ENCODE peak calls at places on chromosome 19, in eight cellular contexts. U is heart right ventricle, F is PC-9, G is gastrocnemius medialis, W is spleen, H is transverse colon, B is breast epithelium, N is left ventricle myocardium inferior. A is an unnamed sample. For H3K4me1, the result is how much of the 10 kb centered on the place peaks cover.

GRCh38 chr19:28636706-28637105 is 576.2 kb downstream of the UQCRFS1 start:
- DNase-seq in H (no peak), F (no peak), B (no peak), W (no peak), U (no peak), G (no peak), N (no peak), A (no peak)

GRCh38 chr19:38433268-38433733 is at the start of gene RYR1:
- DNase-seq in G (peak), B (peak), U (peak), H (peak), N (peak), W (peak), F (peak), A (no peak)

GRCh38 chr19:33477781-33478180 is 43.8 kb downstream of the PEPD start:
- DNase-seq in H (no peak), W (peak), G (no peak), F (no peak), B (no peak), U (no peak), N (no peak), A (no peak)

GRCh38 chr19:53960886-53961285 is 1.9 kb upstream of the CACNG8 start:
- DNase-seq in G (no peak), B (no peak), N (no peak), F (no peak), U (no peak), W (no peak), H (no peak), A (no peak)

GRCh38 chr19:10430505-10431253 is 10.3 kb downstream of the PDE4A start:
- DNase-seq in W (peak), G (no peak), B (no peak), F (no peak), U (peak), N (peak), H (peak), A (no peak)

GRCh38 chr19:38079926-38080380 is 144.1 kb downstream of the DPF1 start:
- DNase-seq in F (peak), B (no peak), H (no peak), W (no peak), N (no peak), G (no peak), U (no peak), A (peak)

GRCh38 chr19:11155373-11156120 is at the start of gene SPC24:
- DNase-seq in N (peak), W (peak), G (peak), F (peak), H (peak), B (peak), U (peak), A (peak)

GRCh38 chr19:7442423-7442822 is 46.4 kb downstream of the PEX11G start:
- DNase-seq in G (no peak), H (no peak), F (no peak), U (no peak), B (no peak), W (no peak), N (peak), A (no peak)

GRCh38 chr19:43148233-43148632 is 38.1 kb downstream of the PSG5 start:
- DNase-seq in W (no peak), N (no peak), B (peak), H (no peak), U (no peak), F (no peak), G (no peak), A (peak)

GRCh38 chr19:33395561-33396550 is 22.3 kb downstream of the CEBPG start:
- DNase-seq in U (peak), H (no peak), G (no peak), W (peak), N (peak), F (no peak), B (no peak), A (no peak)

GRCh38 chr19:40687525-40688016 is 2.9 kb downstream of the NUMBL start:
- DNase-seq in U (peak), N (peak), H (peak), W (peak), F (no peak), G (peak), B (no peak), A (no peak)

GRCh38 chr19:6730153-6730804 is 7.1 kb downstream of the GPR108 start:
- DNase-seq in H (peak), U (no peak), N (no peak), G (no peak), B (no peak), F (no peak), W (no peak), A (no peak)

GRCh38 chr19:40143612-40144011 is 47.6 kb upstream of the MAP3K10 start:
- DNase-seq in B (no peak), W (peak), F (no peak), G (no peak), U (peak), H (peak), N (peak), A (no peak)

GRCh38 chr19:2491130-2491801 is 15.3 kb downstream of the GADD45B start:
- DNase-seq in G (peak), B (peak), W (peak), U (no peak), F (peak), N (no peak), H (peak), A (peak)

GRCh38 chr19:50490411-50490811 is 13.8 kb upstream of the GARIN5A start:
- DNase-seq in N (no peak), B (no peak), U (no peak), H (no peak), F (no peak), W (peak), G (no peak), A (no peak)

GRCh38 chr19:10189631-10190425 is 4.9 kb downstream of the DNMT1 start:
- DNase-seq in G (no peak), W (no peak), H (no peak), U (no peak), B (no peak), F (no peak), N (no peak), A (no peak)

GRCh38 chr19:1261512-1261862 is 7.6 kb upstream of the CIRBP start:
- DNase-seq in U (no peak), B (no peak), W (no peak), F (no peak), G (no peak), N (no peak), H (peak), A (no peak)

GRCh38 chr19:15047680-15048079 is 1.6 kb upstream of the CASP14 start:
- DNase-seq in B (no peak), G (no peak), H (no peak), N (no peak), F (no peak), U (no peak), W (no peak), A (no peak)

GRCh38 chr19:514166-514663 is 6.9 kb downstream of the TPGS1 start:
- DNase-seq in B (no peak), N (no peak), U (no peak), W (no peak), F (no peak), G (no peak), H (no peak), A (no peak)

GRCh38 chr19:16095071-16095571 is 16.6 kb upstream of the RAB8A start:
- DNase-seq in G (no peak), U (peak), W (no peak), F (no peak), N (peak), H (no peak), B (no peak), A (no peak)

GRCh38 chr19:10553943-10554381 is 10.3 kb downstream of the ATG4D start:
- DNase-seq in U (no peak), N (no peak), B (peak), W (peak), F (no peak), H (peak), G (no peak), A (peak)

GRCh38 chr19:36140289-36141038 is 598 bp downstream of the CAPNS1 start:
- DNase-seq in B (peak), N (peak), G (peak), U (peak), W (no peak), H (peak), F (peak), A (peak)

GRCh38 chr19:36605101-36605838 is at the start of gene ZNF382:
- DNase-seq in F (no peak), W (peak), U (peak), G (peak), H (peak), N (peak), B (peak), A (peak)

GRCh38 chr19:56507446-56508281 is at the start of gene ZNF471:
- DNase-seq in G (peak), F (peak), H (peak), B (peak), U (peak), W (peak), N (peak), A (peak)

GRCh38 chr19:5131031-5131865 is 162.3 kb downstream of the KDM4B start:
- DNase-seq in G (no peak), B (no peak), F (no peak), H (peak), W (peak), U (no peak), N (no peak), A (no peak)

GRCh38 chr19:29448046-29448445 is 77.7 kb upstream of the VSTM2B start:
- DNase-seq in H (no peak), U (no peak), W (no peak), F (no peak), N (no peak), G (no peak), B (no peak), A (no peak)

GRCh38 chr19:33546656-33547055 is 25.1 kb upstream of the PEPD start:
- DNase-seq in B (no peak), H (no peak), G (no peak), F (no peak), N (no peak), W (peak), U (no peak), A (no peak)

GRCh38 chr19:21322528-21322927 is 6.7 kb downstream of the ZNF708 start:
- DNase-seq in G (no peak), U (peak), B (peak), F (no peak), N (peak), H (no peak), W (no peak), A (no peak)

GRCh38 chr19:58572818-58573657 is at the start of gene MZF1:
- DNase-seq in W (peak), B (peak), H (peak), U (peak), N (peak), G (peak), F (no peak), A (peak)

DNA sequence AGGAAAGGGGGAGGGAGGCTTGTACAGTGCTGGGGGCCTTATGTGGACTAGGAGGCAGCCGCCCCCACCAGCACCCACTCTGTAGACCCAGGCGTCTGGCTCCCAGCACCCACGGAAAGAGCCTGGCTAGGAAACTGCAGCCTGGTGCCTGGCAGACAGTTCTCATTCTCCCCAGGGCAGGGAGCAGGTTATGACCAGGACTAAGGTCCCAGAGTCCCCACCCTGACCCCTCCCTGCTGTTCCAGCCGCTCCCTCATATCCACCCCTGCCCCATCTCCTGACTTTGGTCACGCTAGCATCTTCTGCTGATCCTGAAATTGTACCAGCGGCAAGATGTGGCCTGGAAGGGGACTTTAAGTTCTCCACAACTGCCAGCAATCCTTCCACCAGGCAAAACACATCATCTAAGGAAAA is at the start of gene FXYD3:
- DNase-seq in F (no peak), N (no peak), H (peak), G (no peak), B (no peak), U (no peak), W (no peak), A (no peak)
- H3K4me1 ChIP-seq in F (half or more), N (under half), H (under half), G (under half), B (under half), U (under half), W (under half), A (under half)

DNA sequence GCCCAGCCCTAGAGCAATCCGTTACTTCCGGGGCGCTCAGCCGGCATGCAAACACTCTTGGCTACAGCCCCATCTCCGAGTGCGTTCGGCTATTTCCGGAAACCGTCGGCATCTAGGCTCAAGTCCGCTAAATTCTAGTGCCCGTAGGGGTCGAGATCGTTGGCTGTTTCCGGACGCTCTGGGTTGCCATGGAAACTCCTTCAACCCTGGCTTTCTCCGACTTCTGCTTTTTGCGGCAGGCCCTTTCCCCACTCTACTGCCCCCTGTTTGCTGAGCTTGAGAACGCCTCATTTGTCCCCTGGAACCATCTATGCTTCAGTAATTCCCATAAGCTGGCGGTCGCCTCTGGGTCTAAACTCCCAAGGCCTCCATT is 533 bp upstream of the PIK3R2 start:
- DNase-seq in N (peak), B (peak), F (peak), G (peak), U (peak), H (peak), W (peak), A (peak)
- TF ChIP-seq CTCF in N (peak), B (peak), F (peak), G (peak), U (peak), H (peak), W (peak), A (peak)

DNA sequence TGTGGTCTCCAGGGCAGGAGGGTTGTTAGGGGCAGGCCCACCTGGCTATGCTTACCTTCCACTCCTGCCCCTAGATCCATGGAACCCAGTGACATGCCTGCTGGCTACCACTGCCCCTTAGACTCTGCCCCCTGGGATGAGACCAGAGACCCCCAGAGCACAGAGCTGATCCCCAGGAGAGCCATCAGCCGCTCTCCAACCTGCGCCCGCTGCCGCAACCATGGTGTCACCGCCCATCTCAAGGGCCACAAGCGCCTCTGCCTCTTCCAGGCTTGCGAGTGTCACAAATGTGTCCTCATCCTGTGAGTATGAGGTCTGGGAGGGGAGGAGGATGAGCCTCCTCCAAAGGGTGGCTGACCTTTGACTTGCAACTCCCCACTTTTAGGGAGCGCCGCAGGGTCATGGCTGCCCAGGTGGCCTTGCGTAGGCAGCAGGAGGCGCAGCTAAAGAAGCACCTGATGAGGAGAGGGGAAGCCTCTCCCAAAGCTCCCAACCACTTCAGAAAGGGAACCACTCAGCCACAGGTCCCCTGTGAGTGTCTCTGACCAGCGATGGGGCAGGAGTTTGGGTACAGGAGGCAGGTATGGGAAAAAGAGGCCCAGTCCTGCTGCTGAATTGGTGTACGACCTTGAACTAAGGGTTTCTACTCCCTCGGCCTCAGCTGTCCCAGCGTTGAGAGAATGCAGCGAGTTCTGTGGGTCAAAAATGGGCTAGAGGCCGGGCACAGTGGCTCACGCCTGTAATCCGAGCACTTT is 2.7 kb downstream of the DMRTC2 start:
- DNase-seq in H (no peak), U (no peak), N (no peak), F (no peak), W (no peak), B (no peak), G (no peak), A (no peak)
- H3K27ac ChIP-seq in H (no peak), U (no peak), N (no peak), F (no peak), W (no peak), B (no peak), G (no peak), A (no peak)

DNA sequence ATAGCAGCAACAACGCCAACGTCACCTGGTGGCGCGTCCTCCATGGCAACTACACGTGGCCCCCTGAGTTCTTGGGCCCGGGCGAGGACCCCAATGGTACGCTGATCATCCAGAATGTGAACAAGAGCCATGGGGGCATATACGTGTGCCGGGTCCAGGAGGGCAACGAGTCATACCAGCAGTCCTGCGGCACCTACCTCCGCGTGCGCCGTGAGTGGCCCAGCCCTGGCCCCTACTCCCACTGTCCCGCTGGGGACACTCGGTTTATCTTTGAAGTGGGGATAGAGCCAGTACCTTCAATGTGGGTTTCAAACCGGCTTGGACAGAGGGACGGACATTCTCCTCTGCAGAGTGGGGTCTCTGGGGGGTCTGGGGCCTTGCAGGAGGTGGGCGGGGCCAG is 2.0 kb downstream of the CD79A start:
- DNase-seq in G (no peak), F (no peak), W (no peak), U (no peak), N (no peak), B (no peak), H (no peak), A (no peak)
- H3K4me1 ChIP-seq in G (under half), F (under half), W (half or more), U (under half), N (under half), B (under half), H (under half), A (under half)

GRCh38 chr19:13615890-13616289 is 109.6 kb upstream of the CACNA1A start:
- DNase-seq in U (no peak), H (no peak), N (no peak), B (no peak), W (peak), G (no peak), F (no peak), A (no peak)

GRCh38 chr19:13619203-13619632 is 112.9 kb upstream of the CACNA1A start:
- DNase-seq in F (no peak), N (no peak), U (no peak), G (no peak), W (no peak), H (no peak), B (no peak), A (peak)

GRCh38 chr19:13622727-13623126 is 116.4 kb upstream of the CACNA1A start:
- DNase-seq in U (no peak), B (no peak), F (no peak), G (no peak), W (no peak), N (no peak), H (no peak), A (no peak)

GRCh38 chr19:13623686-13624405 is 117.6 kb upstream of the CACNA1A start:
- DNase-seq in U (no peak), B (no peak), H (no peak), W (peak), G (no peak), F (no peak), N (no peak), A (no peak)

GRCh38 chr19:13621413-13621812 is 115.1 kb upstream of the CACNA1A start:
- DNase-seq in H (no peak), B (no peak), F (peak), N (no peak), G (no peak), W (peak), U (no peak), A (peak)
- TF ChIP-seq CTCF in H (no peak), B (no peak), F (no peak), N (no peak), G (no peak), W (no peak), U (no peak), A (peak)

DNA sequence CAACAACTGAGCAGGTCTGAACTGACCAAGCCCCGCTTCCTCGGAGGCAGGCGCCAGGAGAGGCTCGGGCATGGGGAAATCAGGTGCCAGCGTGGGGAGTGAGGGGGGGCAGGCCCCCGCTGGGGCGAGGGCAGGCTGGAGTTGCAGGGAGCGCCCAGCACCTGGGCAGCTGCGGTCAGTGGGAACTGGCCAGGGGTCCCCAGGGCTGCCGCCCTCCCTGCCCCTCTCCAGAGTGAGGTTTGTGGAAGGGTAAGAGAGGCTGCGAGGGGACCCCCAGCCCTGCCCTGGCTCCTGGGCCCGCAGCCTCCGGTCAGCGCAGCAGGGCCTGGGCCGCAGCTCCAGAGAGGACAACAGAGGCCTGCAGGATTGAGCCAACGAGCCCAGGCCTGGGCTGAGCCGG is 32.5 kb downstream of the PIP5K1C start:
- DNase-seq in H (no peak), F (no peak), B (no peak), G (no peak), N (no peak), U (no peak), W (no peak), A (no peak)
- H3K27ac ChIP-seq in H (peak), F (no peak), B (peak), G (peak), N (peak), U (peak), W (no peak), A (no peak)

GRCh38 chr19:46981296-46981695 is 38.3 kb upstream of the NPAS1 start:
- DNase-seq in U (no peak), H (no peak), G (no peak), W (no peak), B (no peak), F (no peak), N (no peak), A (no peak)

GRCh38 chr19:46980756-46981155 is 38.9 kb upstream of the NPAS1 start:
- DNase-seq in N (no peak), U (no peak), B (no peak), G (no peak), W (no peak), H (no peak), F (no peak), A (no peak)

GRCh38 chr19:46978470-46978869 is 41.2 kb upstream of the NPAS1 start:
- DNase-seq in H (no peak), G (no peak), U (no peak), B (no peak), F (no peak), W (no peak), N (no peak), A (no peak)

GRCh38 chr19:46979103-46979769 is 40.4 kb upstream of the NPAS1 start:
- DNase-seq in G (peak), B (no peak), F (no peak), H (no peak), U (no peak), W (no peak), N (no peak), A (no peak)

GRCh38 chr19:46979770-46980105 is 39.9 kb upstream of the NPAS1 start:
- DNase-seq in N (no peak), G (no peak), U (no peak), H (no peak), B (no peak), W (peak), F (no peak), A (no peak)
- H3K4me1 ChIP-seq in N (half or more), G (half or more), U (half or more), H (under half), B (under half), W (half or more), F (under half), A (under half)

GRCh38 chr19:48630289-48631036 is 6.7 kb downstream of the DBP start:
- DNase-seq in W (peak), H (peak), G (peak), F (no peak), N (peak), B (no peak), U (peak), A (no peak)
- TF ChIP-seq CTCF in W (peak), H (peak), G (peak), F (no peak), N (peak), B (no peak), U (peak), A (peak)

A was measured in foreskin keratinocyte.